ENCODE peak calls at places on chromosome 21, in seven cellular contexts. I, V, D, Z, E, J and S are unnamed samples.

GRCh38 chr21:28342229-28342810 is 650.4 kb downstream of the LTN1 start:
- DNase-seq in Z (no peak), J (no peak), I (no peak), V (no peak), E (no peak), D (no peak), S (no peak)

GRCh38 chr21:33205476-33205875 is 24.3 kb upstream of the IFNAR2 start:
- DNase-seq in D (no peak), J (no peak), I (no peak), V (no peak), E (no peak), Z (no peak), S (no peak)

GRCh38 chr21:30227128-30227527 is 11.2 kb upstream of the CLDN8 start:
- DNase-seq in I (no peak), J (no peak), D (no peak), V (no peak), E (no peak), Z (no peak), S (no peak)

GRCh38 chr21:44572959-44573583 is 458 bp upstream of the KRTAP10-4 start:
- DNase-seq in J (no peak), E (peak; percentile 2), D (no peak), V (no peak), I (no peak), Z (peak; percentile 43), S (no peak)

GRCh38 chr21:41666641-41667051 is 100.2 kb downstream of the RIPK4 start:
- DNase-seq in I (no peak), E (no peak), D (no peak), J (no peak), V (no peak), Z (no peak), S (no peak)

GRCh38 chr21:31754561-31754960 is 22.6 kb upstream of the SCAF4 start:
- DNase-seq in D (no peak), J (no peak), Z (no peak), V (no peak), E (no peak), I (no peak), S (no peak)

GRCh38 chr21:42343963-42344510 is 6.8 kb downstream of the TFF2 start:
- DNase-seq in J (no peak), Z (no peak), V (no peak), I (no peak), D (no peak), E (no peak), S (no peak)

GRCh38 chr21:41583274-41583790 is 75.4 kb upstream of the TMPRSS2 start:
- DNase-seq in I (no peak), Z (peak; percentile 75), V (peak; percentile 55), D (no peak), E (peak; percentile 8), J (peak; percentile 91), S (no peak)

GRCh38 chr21:17472167-17472566 is 40.7 kb upstream of the CXADR start:
- DNase-seq in Z (no peak), D (no peak), E (no peak), J (no peak), I (no peak), V (no peak), S (no peak)

GRCh38 chr21:17463441-17463840 is 49.4 kb upstream of the CXADR start:
- DNase-seq in I (peak; percentile 39), D (peak; percentile 71), J (no peak), Z (peak; percentile 40), E (peak; percentile 97), V (no peak), S (no peak)

GRCh38 chr21:45427331-45428271 is 22.6 kb downstream of the COL18A1 start:
- DNase-seq in Z (peak; percentile 93), D (peak; percentile 97), V (no peak), J (no peak), I (peak; percentile 89), E (peak; percentile 98), S (peak; percentile 77)

GRCh38 chr21:45889115-45889708 is 92.4 kb upstream of the COL6A1 start:
- DNase-seq in I (peak; percentile 22), D (no peak), E (no peak), Z (no peak), J (peak; percentile 33), V (peak; percentile 21), S (peak; percentile 19)

GRCh38 chr21:41953831-41954653 is at the start of gene C2CD2:
- DNase-seq in V (peak; percentile 80), E (peak; percentile 73), Z (peak; percentile 55), J (peak; percentile 74), I (peak; percentile 69), D (peak; percentile 71), S (peak; percentile 81)

GRCh38 chr21:45976666-45977335 is 4.8 kb upstream of the COL6A1 start:
- DNase-seq in D (no peak), J (no peak), V (peak; percentile 10), I (no peak), E (no peak), Z (no peak), S (peak; percentile 48)

GRCh38 chr21:31111093-31111492 is 72.8 kb upstream of the KRTAP19-8 start:
- DNase-seq in Z (no peak), E (no peak), D (no peak), J (no peak), I (no peak), V (no peak), S (no peak)

GRCh38 chr21:32174819-32175218 is 104.0 kb downstream of the MIS18A start:
- DNase-seq in I (no peak), J (no peak), D (no peak), Z (no peak), E (no peak), V (no peak), S (no peak)

GRCh38 chr21:44082648-44083436 is 24.4 kb upstream of the PWP2 start:
- DNase-seq in D (no peak), E (no peak), V (no peak), Z (no peak), I (no peak), J (no peak), S (no peak)

GRCh38 chr21:33587792-33588484 is 546 bp downstream of the DONSON start:
- DNase-seq in J (peak; percentile 60), D (peak; percentile 38), E (peak; percentile 20), I (peak; percentile 48), Z (no peak), V (peak; percentile 65), S (peak; percentile 60)

GRCh38 chr21:28207776-28208175 is 784.9 kb downstream of the LTN1 start:
- DNase-seq in D (peak; percentile 71), J (no peak), E (peak; percentile 83), V (no peak), I (no peak), Z (no peak), S (no peak)

GRCh38 chr21:31554511-31555022 is 104.9 kb upstream of the SOD1 start:
- DNase-seq in V (no peak), D (no peak), E (peak; percentile 5), J (no peak), Z (no peak), I (no peak), S (peak; percentile 45)

GRCh38 chr21:46005481-46005881 is 23.9 kb downstream of the COL6A1 start:
- DNase-seq in E (no peak), Z (no peak), J (no peak), D (no peak), I (no peak), V (no peak), S (peak; percentile 42)

GRCh38 chr21:42220138-42220701 is 1.3 kb downstream of the ABCG1 start:
- DNase-seq in D (peak; percentile 76), J (peak; percentile 73), V (peak; percentile 72), I (peak; percentile 56), Z (peak; percentile 39), E (peak; percentile 82), S (peak; percentile 20)

GRCh38 chr21:17900281-17900989 is 81.3 kb upstream of the C21orf91 start:
- DNase-seq in I (peak; percentile 62), J (no peak), V (no peak), D (no peak), Z (no peak), E (no peak), S (no peak)

DNA sequence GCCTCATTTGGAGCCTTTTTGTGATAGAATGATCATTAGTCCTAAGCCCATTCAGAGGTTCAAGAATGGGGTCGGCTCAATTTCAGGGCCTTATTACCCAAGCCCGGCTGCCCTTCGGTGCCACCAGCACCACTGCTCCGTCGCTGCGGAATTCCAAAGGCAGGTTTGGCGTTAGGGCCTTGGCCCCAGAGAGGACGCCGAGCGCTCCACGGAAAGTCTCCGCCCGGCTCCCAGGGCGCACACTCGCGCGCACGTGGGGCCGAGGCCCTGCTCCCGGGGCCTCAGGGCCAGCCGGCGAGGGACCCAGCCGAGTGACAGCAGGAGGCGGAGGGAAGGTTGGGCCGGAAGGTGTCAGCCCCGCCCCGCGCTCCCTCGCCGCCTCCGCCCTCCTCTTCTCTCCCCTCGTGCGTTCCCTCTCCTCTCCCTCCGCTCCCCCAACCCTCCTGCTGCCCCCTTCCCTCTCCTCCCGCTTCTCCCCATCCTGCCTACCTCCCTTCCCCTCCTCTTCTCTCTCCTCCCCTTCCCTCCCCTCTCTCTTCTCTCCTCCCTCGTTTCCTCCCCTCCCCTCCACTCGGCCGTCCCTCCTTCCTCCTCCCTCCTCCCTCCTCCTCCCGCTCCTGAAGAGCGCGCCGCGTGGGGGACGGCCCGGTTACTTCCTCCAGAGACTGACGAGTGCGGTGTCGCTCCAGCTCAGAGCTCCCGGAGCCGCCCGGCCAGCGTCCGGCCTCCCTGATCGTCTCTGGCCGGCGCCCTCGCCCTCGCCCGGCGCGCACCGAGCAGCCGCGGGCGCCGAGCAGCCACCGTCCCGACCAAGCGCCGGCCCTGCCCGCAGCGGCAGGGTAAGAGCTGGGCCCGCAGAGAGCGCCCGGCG is at the start of gene ETS2:
- DNase-seq in I (peak; percentile 95), D (peak; percentile 96), E (peak; percentile 92), V (peak; percentile 95), Z (peak; percentile 84), J (peak; percentile 96), S (peak; percentile 91)
- TF ChIP-seq CTCF in I (no peak), D (no peak), E (no peak), V (no peak), Z (peak; percentile 24), J (no peak), S (no peak)

GRCh38 chr21:37168666-37169065 is 95.6 kb downstream of the TTC3 start:
- DNase-seq in E (no peak), I (no peak), J (no peak), V (no peak), Z (no peak), D (no peak), S (no peak)
- H3K36me3 ChIP-seq in E (peaks cover 37% of the 10 kb centered on the region), I (peaks cover 26% of the 10 kb centered on the region), J (peaks cover 30% of the 10 kb centered on the region), V (no peaks in the 10 kb centered on the region), Z (peaks cover 17% of the 10 kb centered on the region), D (peaks cover 5% of the 10 kb centered on the region), S (no peaks in the 10 kb centered on the region)

DNA sequence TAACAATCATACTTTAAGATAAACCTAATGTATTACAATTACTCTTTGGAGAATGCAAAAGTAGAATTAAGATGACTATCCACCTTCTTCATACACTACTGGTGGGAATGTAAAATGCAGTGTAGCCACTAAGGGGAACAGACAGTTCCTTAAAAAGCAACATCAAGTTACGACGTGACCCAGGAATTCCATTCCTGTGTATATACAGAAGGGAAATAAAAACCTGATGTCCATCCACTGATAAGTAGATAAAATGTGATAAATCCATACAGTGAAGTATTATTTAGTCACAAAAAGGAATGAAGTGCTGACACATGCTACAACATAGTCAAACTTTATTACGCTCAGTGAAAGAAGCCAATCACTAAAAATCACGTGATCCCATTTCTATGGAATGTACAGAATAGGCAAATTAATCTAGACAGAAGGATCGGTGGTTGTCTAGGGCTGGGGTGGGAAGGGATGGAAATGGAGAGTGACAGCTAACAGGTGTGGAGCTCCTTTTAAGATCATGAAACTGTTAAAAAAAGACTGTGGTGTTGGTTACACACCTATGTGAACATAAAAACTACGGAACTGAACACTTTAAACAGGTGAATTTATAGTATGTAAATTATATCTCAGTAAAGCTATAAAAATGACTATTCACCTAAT is 42.1 kb downstream of the NRIP1 start:
- DNase-seq in I (no peak), J (no peak), E (peak; percentile 28), V (no peak), D (no peak), Z (no peak), S (no peak)
- TF ChIP-seq CTCF in I (no peak), J (no peak), E (no peak), V (no peak), D (no peak), Z (no peak), S (no peak)

GRCh38 chr21:15874610-15875009 is 144.8 kb downstream of the USP25 start:
- DNase-seq in J (no peak), E (peak; percentile 55), D (peak; percentile 69), V (no peak), Z (no peak), I (no peak), S (no peak)
- H3K36me3 ChIP-seq in J (peaks cover 32% of the 10 kb centered on the region), E (peaks cover 8% of the 10 kb centered on the region), D (no peaks in the 10 kb centered on the region), V (no peaks in the 10 kb centered on the region), Z (no peaks in the 10 kb centered on the region), I (peaks cover 6% of the 10 kb centered on the region), S (no peaks in the 10 kb centered on the region)